ENCODE peak calls at places on chromosomes 3 and 15, in four cellular contexts. One of them, this sample, is unnamed.

GRCh38 chr15:38796589-38796988 is 232.0 kb upstream of the RASGRP1 start:
- DNase-seq in HepG2: no peak
- DNase-seq in GM12878: no peak
- DNase-seq in K562: no peak
- DNase-seq in this sample: no peak

GRCh38 chr3:27289769-27290413 is 79.3 kb downstream of the NEK10 start:
- DNase-seq in HepG2: no peak
- DNase-seq in GM12878: no peak
- DNase-seq in K562: no peak
- DNase-seq in this sample: no peak

GRCh38 chr15:82122754-82123400 is 77.1 kb upstream of the MEX3B start:
- DNase-seq in GM12878: no peak
- DNase-seq in K562: no peak
- DNase-seq in HepG2: no peak
- DNase-seq in this sample: peak; percentile 58

GRCh38 chr3:124745756-124746155 is 15.5 kb downstream of the UMPS start:
- DNase-seq in HepG2: no peak
- DNase-seq in K562: no peak
- DNase-seq in GM12878: no peak
- DNase-seq in this sample: no peak

GRCh38 chr3:39148116-39149058 is 5.0 kb downstream of the CSRNP1 start:
- DNase-seq in GM12878: no peak
- DNase-seq in K562: peak; percentile 58
- DNase-seq in HepG2: no peak
- DNase-seq in this sample: no peak

GRCh38 chr3:155744091-155744625 is 713 bp downstream of the PLCH1 start:
- DNase-seq in K562: peak; percentile 74
- DNase-seq in HepG2: peak; percentile 48
- DNase-seq in GM12878: no peak
- DNase-seq in this sample: peak; percentile 27

GRCh38 chr3:59766165-59766872 is 716.5 kb upstream of the CFAP20DC start:
- DNase-seq in HepG2: no peak
- DNase-seq in GM12878: no peak
- DNase-seq in K562: no peak
- DNase-seq in this sample: no peak

GRCh38 chr3:10594915-10595314 is 89.5 kb upstream of the ATP2B2 start:
- DNase-seq in GM12878: peak; percentile 5
- DNase-seq in K562: peak; percentile 82
- DNase-seq in HepG2: peak; percentile 56
- DNase-seq in this sample: peak; percentile 62

GRCh38 chr3:60160105-60160791 is 1091.0 kb downstream of the FHIT start:
- DNase-seq in HepG2: no peak
- DNase-seq in K562: peak; percentile 5
- DNase-seq in GM12878: no peak
- DNase-seq in this sample: no peak

GRCh38 chr3:100928638-100929428 is 64.4 kb downstream of the ABI3BP start:
- DNase-seq in GM12878: no peak
- DNase-seq in HepG2: no peak
- DNase-seq in K562: no peak
- DNase-seq in this sample: no peak

GRCh38 chr3:197791120-197792018 is at the start of gene LRCH3:
- DNase-seq in K562: peak; percentile 81
- DNase-seq in GM12878: no peak
- DNase-seq in HepG2: peak; percentile 56
- DNase-seq in this sample: peak; percentile 23

GRCh38 chr15:81362790-81363189 is 11.2 kb downstream of the TMC3 start:
- DNase-seq in GM12878: no peak
- DNase-seq in HepG2: no peak
- DNase-seq in K562: no peak
- DNase-seq in this sample: no peak

GRCh38 chr3:102434715-102435114 is at the start of gene ZPLD1:
- DNase-seq in HepG2: no peak
- DNase-seq in GM12878: no peak
- DNase-seq in K562: no peak
- DNase-seq in this sample: no peak

DNA sequence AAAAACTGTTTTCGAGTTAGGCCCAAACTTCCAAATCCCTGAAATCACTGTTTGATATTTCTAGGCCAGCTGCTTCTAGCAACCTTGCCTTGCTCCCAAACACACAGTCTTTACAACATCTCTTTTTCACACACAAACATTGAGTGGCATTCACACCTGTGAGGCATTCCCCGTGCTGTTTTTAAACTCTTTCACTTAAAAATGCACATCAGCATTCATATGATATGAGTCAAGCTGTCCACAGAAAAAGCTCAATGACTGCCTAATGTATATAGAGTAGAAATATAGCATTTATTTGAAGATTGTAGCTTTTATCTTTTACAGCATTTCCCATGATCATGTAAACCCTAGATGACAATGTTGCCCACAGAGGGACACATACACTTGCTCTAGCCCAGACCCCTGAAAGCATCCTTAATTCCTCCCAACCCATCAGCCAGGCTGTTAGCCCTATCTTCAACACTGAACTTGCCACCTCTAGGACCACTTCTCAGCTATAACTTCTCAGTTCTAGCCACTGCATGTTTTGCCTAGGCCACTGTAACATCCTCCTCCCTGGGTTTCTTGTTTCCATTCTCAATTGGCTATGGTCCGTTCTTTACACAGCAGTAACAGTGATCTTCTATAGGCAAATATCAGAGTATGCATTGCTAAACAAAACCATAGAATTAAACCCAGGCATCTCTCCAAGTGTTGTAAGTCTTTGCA is 782.6 kb downstream of the DIPK2A start:
- DNase-seq in K562: no peak
- DNase-seq in HepG2: no peak
- DNase-seq in GM12878: no peak
- DNase-seq in this sample: no peak
- TF ChIP-seq CEBPB in K562: no peak
- TF ChIP-seq CEBPB in HepG2: no peak
- TF ChIP-seq CEBPB in GM12878: no peak
- TF ChIP-seq CEBPB in this sample: no peak

GRCh38 chr3:140186421-140186920 is 251.5 kb downstream of the CLSTN2 start:
- DNase-seq in K562: no peak
- DNase-seq in GM12878: no peak
- DNase-seq in HepG2: no peak
- DNase-seq in this sample: no peak
- TF ChIP-seq ZBTB33 in K562: no peak
- TF ChIP-seq ZBTB33 in GM12878: no peak
- TF ChIP-seq ZBTB33 in HepG2: no peak
- TF ChIP-seq ZBTB33 in this sample: no peak

DNA sequence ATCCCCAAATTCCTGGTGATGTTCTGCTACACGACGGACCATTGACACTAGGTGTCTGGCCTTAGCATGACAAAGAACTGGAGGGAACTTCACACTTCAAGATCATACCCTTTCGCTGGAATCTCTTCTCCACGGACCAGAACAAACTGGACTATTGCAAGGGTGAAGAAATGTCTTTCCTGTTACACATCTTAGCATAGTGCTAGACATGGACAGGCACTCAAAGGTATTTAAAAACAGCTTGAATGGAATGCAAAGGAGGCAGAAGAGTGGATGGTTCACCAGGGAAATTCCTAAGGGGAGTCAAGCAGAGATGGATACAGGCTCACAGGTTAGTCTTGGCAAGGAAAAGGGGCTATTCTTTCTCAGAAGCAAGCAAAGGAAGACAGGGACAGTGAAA is 33.5 kb upstream of the PDZRN3 start:
- DNase-seq in K562: no peak
- DNase-seq in GM12878: no peak
- DNase-seq in HepG2: no peak
- DNase-seq in this sample: no peak
- TF ChIP-seq CEBPB in K562: no peak
- TF ChIP-seq CEBPB in GM12878: no peak
- TF ChIP-seq CEBPB in HepG2: no peak
- TF ChIP-seq CEBPB in this sample: no peak

GRCh38 chr3:150823277-150823676 is 60.3 kb upstream of the SIAH2 start:
- DNase-seq in HepG2: no peak
- DNase-seq in K562: no peak
- DNase-seq in GM12878: no peak
- DNase-seq in this sample: no peak
- TF ChIP-seq ZBTB33 in HepG2: no peak
- TF ChIP-seq ZBTB33 in K562: no peak
- TF ChIP-seq ZBTB33 in GM12878: no peak
- TF ChIP-seq ZBTB33 in this sample: no peak

DNA sequence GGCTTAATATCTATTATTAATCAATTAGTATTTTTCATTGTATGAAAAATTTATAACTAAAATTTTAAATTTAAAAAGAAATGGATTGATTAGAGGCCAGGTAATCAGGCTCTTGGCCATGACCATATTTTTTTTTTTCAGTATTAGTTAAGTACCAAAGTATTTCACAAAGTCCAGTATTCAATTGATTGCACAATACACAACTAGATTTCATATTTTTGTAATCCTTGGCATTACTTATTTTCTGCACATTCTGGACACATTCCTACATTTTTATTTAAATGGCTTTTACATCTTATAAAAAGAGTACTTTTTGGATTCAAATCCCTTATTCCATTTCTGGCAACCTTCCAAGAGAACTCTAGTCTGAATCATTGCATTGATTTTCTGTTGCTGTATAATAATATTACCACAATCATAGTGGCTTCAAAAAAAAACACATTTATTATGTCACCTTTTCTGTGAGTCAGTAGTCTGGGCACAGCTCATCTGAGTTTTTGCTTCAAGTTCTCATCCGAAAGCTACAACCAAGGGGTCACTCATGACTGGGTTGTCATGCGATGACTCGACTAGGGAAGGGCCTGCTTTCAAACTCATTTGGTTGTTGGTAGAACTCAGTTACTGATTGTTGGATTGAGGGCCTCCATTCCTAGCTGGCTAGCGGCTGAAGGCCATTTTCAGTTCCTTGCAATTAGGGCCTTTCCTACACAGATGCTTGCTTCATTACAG is 90.7 kb downstream of the CNTN6 start:
- DNase-seq in GM12878: no peak
- DNase-seq in K562: no peak
- DNase-seq in HepG2: no peak
- DNase-seq in this sample: no peak
- TF ChIP-seq CEBPB in GM12878: no peak
- TF ChIP-seq CEBPB in K562: peak; percentile 61
- TF ChIP-seq CEBPB in HepG2: peak; percentile 54
- TF ChIP-seq CEBPB in this sample: no peak

GRCh38 chr15:26069204-26069603 is 206.1 kb upstream of the ATP10A start:
- DNase-seq in HepG2: no peak
- DNase-seq in K562: no peak
- DNase-seq in GM12878: no peak
- DNase-seq in this sample: no peak
- TF ChIP-seq ZBTB33 in HepG2: no peak
- TF ChIP-seq ZBTB33 in K562: no peak
- TF ChIP-seq ZBTB33 in GM12878: no peak
- TF ChIP-seq ZBTB33 in this sample: no peak

DNA sequence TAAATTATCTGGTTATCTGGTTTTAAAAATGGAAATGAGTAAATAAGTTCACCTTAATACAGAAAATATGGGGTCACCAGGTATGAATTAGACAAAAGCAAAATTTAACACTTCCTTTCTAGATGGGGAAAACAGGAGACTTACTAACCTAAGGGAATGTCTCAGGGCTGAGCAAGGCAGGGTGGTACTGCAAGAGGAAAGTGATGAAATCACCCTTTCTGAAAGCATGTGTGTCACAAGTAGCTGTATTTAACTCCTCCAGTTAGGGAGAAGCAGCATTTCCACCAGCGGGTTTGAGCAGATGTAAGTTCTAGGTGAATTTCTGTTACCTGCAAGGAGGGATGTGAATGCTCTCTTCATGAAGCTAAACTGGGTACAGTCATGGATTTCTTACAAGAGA is 629.1 kb downstream of the MECOM start:
- DNase-seq in GM12878: no peak
- DNase-seq in HepG2: no peak
- DNase-seq in K562: no peak
- DNase-seq in this sample: no peak
- TF ChIP-seq CEBPB in GM12878: no peak
- TF ChIP-seq CEBPB in HepG2: no peak
- TF ChIP-seq CEBPB in K562: no peak
- TF ChIP-seq CEBPB in this sample: no peak

GRCh38 chr3:14428087-14429067 is 26.0 kb downstream of the SLC6A6 start:
- DNase-seq in HepG2: no peak
- DNase-seq in K562: no peak
- DNase-seq in GM12878: no peak
- DNase-seq in this sample: no peak

GRCh38 chr3:14430706-14431470 is 28.5 kb downstream of the SLC6A6 start:
- DNase-seq in K562: no peak
- DNase-seq in HepG2: no peak
- DNase-seq in GM12878: no peak
- DNase-seq in this sample: no peak

GRCh38 chr3:14429689-14430452 is 27.5 kb downstream of the SLC6A6 start:
- DNase-seq in GM12878: no peak
- DNase-seq in K562: peak; percentile 69
- DNase-seq in HepG2: no peak
- DNase-seq in this sample: no peak

GRCh38 chr3:14431556-14431927 is 29.1 kb downstream of the SLC6A6 start:
- DNase-seq in HepG2: no peak
- DNase-seq in K562: peak; percentile 72
- DNase-seq in GM12878: no peak
- DNase-seq in this sample: no peak

DNA sequence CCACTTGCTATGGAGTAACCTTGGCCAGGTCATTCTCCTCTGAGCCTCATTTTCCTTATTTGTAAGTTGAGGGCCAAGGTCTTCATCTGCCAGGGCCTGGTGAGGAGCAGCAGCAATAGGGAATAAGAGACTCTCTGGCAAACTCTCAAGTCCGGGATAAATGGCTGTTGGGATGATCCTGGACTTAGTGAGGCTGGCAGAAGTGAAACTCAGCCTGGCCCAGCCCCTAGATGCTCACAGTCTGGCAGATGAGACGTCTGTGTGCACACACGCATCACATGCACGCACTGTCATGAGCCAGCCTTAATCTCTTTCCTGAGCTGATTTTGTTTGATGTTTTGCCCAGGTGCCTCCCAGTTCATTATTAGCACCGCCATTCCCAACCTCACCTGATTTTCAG is 26.8 kb downstream of the SLC6A6 start:
- DNase-seq in K562: no peak
- DNase-seq in HepG2: no peak
- DNase-seq in GM12878: no peak
- DNase-seq in this sample: no peak
- TF ChIP-seq ZBTB33 in K562: no peak
- TF ChIP-seq ZBTB33 in HepG2: no peak
- TF ChIP-seq ZBTB33 in GM12878: no peak
- TF ChIP-seq ZBTB33 in this sample: no peak

GRCh38 chr3:5404718-5405117 is 217.2 kb downstream of the EDEM1 start:
- DNase-seq in K562: no peak
- DNase-seq in HepG2: no peak
- DNase-seq in GM12878: no peak
- DNase-seq in this sample: no peak
- TF ChIP-seq CEBPB in K562: no peak
- TF ChIP-seq CEBPB in HepG2: no peak
- TF ChIP-seq CEBPB in GM12878: no peak
- TF ChIP-seq CEBPB in this sample: no peak

DNA sequence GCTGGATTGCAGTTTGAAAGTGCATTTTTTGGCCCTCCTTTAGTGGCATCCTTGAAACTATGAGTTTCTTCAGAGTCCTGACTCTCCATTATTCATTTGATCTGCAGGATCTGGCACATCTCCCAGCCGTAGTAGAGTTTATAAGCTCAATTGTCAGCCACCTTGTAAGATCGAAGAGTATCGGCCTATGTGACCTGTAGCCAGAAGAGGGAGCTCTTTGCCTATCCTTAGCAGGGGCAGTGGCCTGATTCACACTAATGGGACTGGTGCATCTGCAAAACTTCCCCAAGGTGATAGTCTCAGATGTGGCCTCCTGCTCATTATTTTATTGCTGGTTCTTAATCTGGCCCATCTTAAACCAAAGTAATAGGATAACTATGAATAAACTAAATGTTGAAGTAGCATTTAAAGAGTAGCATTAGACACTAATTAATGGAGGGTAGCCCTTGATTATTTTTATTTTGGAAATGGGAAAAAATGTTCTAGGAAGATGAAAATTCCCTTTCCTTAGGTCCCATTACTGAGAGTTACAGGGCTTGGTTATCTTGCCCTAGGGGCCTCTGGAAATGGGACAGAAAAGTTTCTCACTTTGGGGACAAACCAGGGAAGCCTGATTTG is 21.2 kb downstream of the GCSAM start:
- DNase-seq in HepG2: peak; percentile 33
- DNase-seq in GM12878: no peak
- DNase-seq in K562: peak; percentile 54
- DNase-seq in this sample: peak; percentile 46
- TF ChIP-seq ZBTB33 in HepG2: no peak
- TF ChIP-seq ZBTB33 in GM12878: no peak
- TF ChIP-seq ZBTB33 in K562: no peak
- TF ChIP-seq ZBTB33 in this sample: no peak

This sample was measured in HCT116.